ENCODE peak calls at places on chromosomes 7 and 10, in seven cellular contexts. J, B, M, G, K, T and W are unnamed samples.
A peak's percentile ranks its signal among the peaks of the same experiment; 100 is the strongest.

GRCh38 chr7:140330595-140330994 is 67.7 kb downstream of the SLC37A3 start:
- DNase-seq in J (no peak), B (no peak), M (no peak), G (no peak), K (no peak), T (no peak), W (no peak)

GRCh38 chr7:33900501-33900900 is 4.8 kb upstream of the BMPER start:
- DNase-seq in J (no peak), B (no peak), M (no peak), G (no peak), K (no peak), T (no peak), W (no peak)

GRCh38 chr10:79947787-79948424 is 999 bp downstream of the SFTPD start:
- DNase-seq in J (no peak), B (no peak), M (no peak), G (no peak), K (no peak), T (peak; percentile 55), W (no peak)

GRCh38 chr10:132687181-132687892 is 98.6 kb downstream of the NKX6-2 start:
- DNase-seq in J (no peak), B (peak; percentile 54), M (peak; percentile 58), G (no peak), K (no peak), T (no peak), W (no peak)

GRCh38 chr7:46186131-46186530 is 265.1 kb upstream of the IGFBP3 start:
- DNase-seq in J (no peak), B (no peak), M (no peak), G (no peak), K (no peak), T (no peak), W (no peak)

GRCh38 chr10:50580260-50580891 is 43.4 kb downstream of the SGMS1 start:
- DNase-seq in J (no peak), B (no peak), M (no peak), G (no peak), K (no peak), T (no peak), W (no peak)

GRCh38 chr10:15045380-15045779 is 1.6 kb downstream of the OLAH start:
- DNase-seq in J (no peak), B (no peak), M (no peak), G (no peak), K (no peak), T (no peak), W (no peak)

GRCh38 chr10:88877298-88877697 is 2.7 kb upstream of the STAMBPL1 start:
- DNase-seq in J (no peak), B (no peak), M (no peak), G (no peak), K (no peak), T (no peak), W (no peak)

GRCh38 chr10:89793649-89794254 is 92.4 kb downstream of the KIF20B start:
- DNase-seq in J (no peak), B (no peak), M (no peak), G (no peak), K (peak; percentile 73), T (no peak), W (peak; percentile 63)

GRCh38 chr7:46603780-46604725 is 683.0 kb upstream of the IGFBP3 start:
- DNase-seq in J (peak; percentile 74), B (peak; percentile 99), M (no peak), G (peak; percentile 89), K (no peak), T (peak; percentile 98), W (peak; percentile 88)

GRCh38 chr10:42866115-42866995 is 83.8 kb downstream of the BMS1 start:
- DNase-seq in J (peak; percentile 64), B (peak; percentile 81), M (peak; percentile 95), G (peak; percentile 82), K (peak; percentile 64), T (peak; percentile 92), W (peak; percentile 43)

GRCh38 chr10:132471484-132471883 is 66.1 kb upstream of the INPP5A start:
- DNase-seq in J (peak; percentile 5), B (no peak), M (no peak), G (no peak), K (no peak), T (no peak), W (no peak)

GRCh38 chr10:125370578-125370977 is 210.2 kb upstream of the CTBP2 start:
- DNase-seq in J (no peak), B (no peak), M (peak; percentile 78), G (no peak), K (no peak), T (no peak), W (no peak)

GRCh38 chr7:151936207-151936606 is 20.0 kb upstream of the GALNTL5 start:
- DNase-seq in J (no peak), B (no peak), M (no peak), G (no peak), K (no peak), T (no peak), W (no peak)

GRCh38 chr7:154804449-154804848 is 198.5 kb downstream of the PAXIP1 start:
- DNase-seq in J (no peak), B (no peak), M (no peak), G (no peak), K (no peak), T (no peak), W (no peak)

GRCh38 chr10:130769146-130770017 is 542.1 kb downstream of the TCERG1L start:
- DNase-seq in J (no peak), B (peak; percentile 44), M (no peak), G (no peak), K (no peak), T (no peak), W (no peak)

GRCh38 chr10:131825960-131826650 is 74.7 kb upstream of the PPP2R2D start:
- DNase-seq in J (no peak), B (peak; percentile 32), M (peak; percentile 48), G (no peak), K (no peak), T (no peak), W (no peak)

GRCh38 chr10:3330687-3331086 is 158.1 kb upstream of the PITRM1 start:
- DNase-seq in J (no peak), B (no peak), M (no peak), G (no peak), K (no peak), T (no peak), W (peak; percentile 25)

GRCh38 chr7:84236398-84236797 is 41.8 kb upstream of the SEMA3A start:
- DNase-seq in J (no peak), B (no peak), M (no peak), G (no peak), K (no peak), T (no peak), W (no peak)

GRCh38 chr10:92238586-92239098 is 52.2 kb downstream of the CPEB3 start:
- DNase-seq in J (peak; percentile 74), B (peak; percentile 82), M (no peak), G (peak; percentile 50), K (no peak), T (no peak), W (peak; percentile 15)
- TF ChIP-seq EP300 in J (no peak), B (no peak), M (no peak), G (no peak), K (no peak), T (no peak), W (peak; percentile 5)

DNA sequence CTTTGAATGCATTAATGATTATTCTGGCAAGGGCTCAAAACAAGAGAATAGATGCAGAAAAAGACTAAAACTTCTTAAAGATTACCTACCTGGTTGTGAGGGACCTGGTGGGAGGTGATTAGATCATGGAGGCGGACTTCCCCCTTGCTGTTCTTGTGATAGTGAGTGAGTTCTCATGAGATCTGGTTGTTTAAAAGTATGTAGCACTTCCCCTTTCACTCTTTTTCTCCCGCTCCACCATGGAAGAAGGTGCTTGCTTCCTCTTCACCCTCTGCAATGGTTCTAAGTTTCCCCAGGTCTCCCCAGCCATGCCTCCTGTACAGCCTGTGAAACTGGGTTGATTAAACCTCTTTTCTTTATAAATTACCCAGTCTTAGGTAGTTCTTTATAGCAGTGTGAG is 226.6 kb downstream of the ARHGAP12 start:
- DNase-seq in J (no peak), B (no peak), M (no peak), G (no peak), K (no peak), T (no peak), W (no peak)
- TF ChIP-seq POLR2A in J (no peak), B (no peak), M (no peak), G (no peak), K (no peak), T (no peak), W (no peak)

GRCh38 chr10:11235771-11236170 is 218.1 kb downstream of the CELF2 start:
- DNase-seq in J (no peak), B (no peak), M (no peak), G (no peak), K (no peak), T (no peak), W (no peak)

GRCh38 chr10:11236234-11236633 is 218.6 kb downstream of the CELF2 start:
- DNase-seq in J (no peak), B (no peak), M (no peak), G (no peak), K (no peak), T (no peak), W (no peak)

GRCh38 chr10:11237571-11237970 is 219.9 kb downstream of the CELF2 start:
- DNase-seq in J (no peak), B (no peak), M (no peak), G (no peak), K (no peak), T (no peak), W (no peak)

GRCh38 chr10:11242443-11243386 is 225.0 kb downstream of the CELF2 start:
- DNase-seq in J (peak; percentile 59), B (no peak), M (peak; percentile 76), G (peak; percentile 42), K (no peak), T (no peak), W (no peak)

DNA sequence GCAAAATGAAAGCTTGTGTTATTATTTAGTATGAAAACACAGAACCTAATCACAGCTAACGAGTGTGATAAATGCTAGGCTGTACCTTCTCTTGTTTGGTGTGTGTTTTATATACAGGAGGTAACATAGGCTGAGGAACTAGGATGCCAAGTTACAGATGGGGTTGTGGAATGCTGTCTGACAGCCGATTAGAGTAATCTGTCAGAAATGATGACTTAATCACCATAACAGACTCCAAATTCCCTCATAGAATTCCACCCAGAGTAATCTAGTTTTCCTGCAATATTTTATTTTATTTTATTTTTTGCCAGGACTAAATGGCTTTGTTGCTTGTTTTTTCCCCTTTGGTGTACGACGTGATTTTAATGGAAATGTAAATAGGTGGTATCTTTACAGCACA is 221.2 kb downstream of the CELF2 start:
- DNase-seq in J (no peak), B (no peak), M (no peak), G (no peak), K (no peak), T (no peak), W (no peak)
- TF ChIP-seq EP300 in J (no peak), B (no peak), M (no peak), G (no peak), K (no peak), T (no peak), W (no peak)

DNA sequence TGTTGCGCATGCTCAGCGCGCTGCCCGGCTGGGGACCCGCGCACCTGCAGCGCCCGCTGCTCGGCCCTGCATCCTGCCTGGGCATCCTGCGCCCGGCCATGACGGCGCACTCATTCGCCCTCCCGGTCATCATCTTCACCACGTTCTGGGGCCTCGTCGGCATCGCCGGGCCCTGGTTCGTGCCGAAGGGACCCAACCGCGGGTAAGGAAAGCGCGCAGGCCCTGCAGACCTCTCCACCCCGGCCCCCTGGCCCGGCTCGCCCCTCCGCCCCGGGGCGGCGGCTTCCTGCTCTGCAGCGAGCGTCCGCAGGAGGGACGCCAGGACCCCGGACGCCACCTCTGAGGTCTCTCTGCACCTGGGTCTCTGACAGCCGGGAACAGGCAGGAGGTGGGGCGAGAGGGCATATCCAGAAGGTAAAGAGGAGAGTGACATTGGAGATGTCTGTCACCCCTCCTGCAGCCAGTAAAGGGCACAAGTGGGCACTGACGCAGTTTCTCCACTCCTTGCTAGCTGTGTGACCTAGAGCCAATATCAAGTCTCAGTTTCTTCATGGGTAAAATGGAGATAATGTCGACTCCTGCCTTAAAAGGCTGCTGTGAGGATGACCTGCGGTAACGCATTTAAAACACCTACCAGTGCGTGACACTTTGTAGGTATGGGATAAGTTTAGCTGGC is at the start of gene ATP6V0E2:
- DNase-seq in J (no peak), B (no peak), M (no peak), G (no peak), K (no peak), T (peak; percentile 47), W (no peak)
- TF ChIP-seq POLR2A in J (no peak), B (no peak), M (no peak), G (no peak), K (peak; percentile 77), T (no peak), W (no peak)